ENCODE peak calls at places on chromosome 11, in four cellular contexts. One of them, this sample, is unnamed.

GRCh38 chr11:116177521-116178220 is 595.1 kb downstream of the BUD13 start:
- DNase-seq in AG04449: no peak
- DNase-seq in endodermal cell: peak
- DNase-seq in A549: no peak
- DNase-seq in this sample: no peak

GRCh38 chr11:102144357-102145342 is 34.4 kb downstream of the YAP1 start:
- DNase-seq in AG04449: no peak
- DNase-seq in endodermal cell: no peak
- DNase-seq in A549: no peak
- DNase-seq in this sample: no peak

GRCh38 chr11:398826-399225 is 4.8 kb downstream of the PKP3 start:
- DNase-seq in AG04449: no peak
- DNase-seq in endodermal cell: no peak
- DNase-seq in A549: peak
- DNase-seq in this sample: no peak

GRCh38 chr11:236774-237767 is at the start of gene PSMD13:
- DNase-seq in AG04449: no peak
- DNase-seq in endodermal cell: peak
- DNase-seq in A549: peak
- DNase-seq in this sample: peak

GRCh38 chr11:69538840-69539239 is 57.4 kb downstream of the LINC01488 start:
- DNase-seq in AG04449: no peak
- DNase-seq in endodermal cell: no peak
- DNase-seq in A549: no peak
- DNase-seq in this sample: no peak

GRCh38 chr11:110377451-110377850 is 52.3 kb upstream of the FDX1 start:
- DNase-seq in AG04449: no peak
- DNase-seq in endodermal cell: no peak
- DNase-seq in A549: no peak
- DNase-seq in this sample: no peak

GRCh38 chr11:35112056-35112845 is 26.7 kb upstream of the CD44 start:
- DNase-seq in AG04449: no peak
- DNase-seq in endodermal cell: no peak
- DNase-seq in A549: no peak
- DNase-seq in this sample: no peak

GRCh38 chr11:65916391-65916790 is 2.5 kb downstream of the C11orf68 start:
- DNase-seq in AG04449: no peak
- DNase-seq in endodermal cell: peak
- DNase-seq in A549: no peak
- DNase-seq in this sample: no peak

GRCh38 chr11:8323161-8323935 is 59.7 kb upstream of the LMO1 start:
- DNase-seq in AG04449: no peak
- DNase-seq in endodermal cell: no peak
- DNase-seq in A549: no peak
- DNase-seq in this sample: no peak

GRCh38 chr11:75325713-75326438 is 25.6 kb downstream of the ARRB1 start:
- DNase-seq in AG04449: peak
- DNase-seq in endodermal cell: no peak
- DNase-seq in A549: peak
- DNase-seq in this sample: no peak

GRCh38 chr11:83477772-83478171 is 191.6 kb upstream of the CCDC90B start:
- DNase-seq in AG04449: no peak
- DNase-seq in endodermal cell: no peak
- DNase-seq in A549: no peak
- DNase-seq in this sample: no peak

GRCh38 chr11:10856689-10857603 is 907 bp downstream of the ZBED5 start:
- DNase-seq in AG04449: no peak
- DNase-seq in endodermal cell: peak
- DNase-seq in A549: peak
- DNase-seq in this sample: no peak

GRCh38 chr11:120214581-120214980 is 3.7 kb downstream of the OAF start:
- DNase-seq in AG04449: no peak
- DNase-seq in endodermal cell: no peak
- DNase-seq in A549: no peak
- DNase-seq in this sample: no peak

GRCh38 chr11:11215944-11216343 is 137.1 kb downstream of the CSNK2A3 start:
- DNase-seq in AG04449: no peak
- DNase-seq in endodermal cell: peak
- DNase-seq in A549: no peak
- DNase-seq in this sample: no peak

GRCh38 chr11:74932797-74933196 is 16.1 kb downstream of the XRRA1 start:
- DNase-seq in AG04449: no peak
- DNase-seq in endodermal cell: no peak
- DNase-seq in A549: no peak
- DNase-seq in this sample: no peak

GRCh38 chr11:35029979-35030378 is 109.0 kb upstream of the CD44 start:
- DNase-seq in AG04449: no peak
- DNase-seq in endodermal cell: no peak
- DNase-seq in A549: peak
- DNase-seq in this sample: no peak

GRCh38 chr11:108587109-108587508 is 6.5 kb downstream of the EXPH5 start:
- DNase-seq in AG04449: no peak
- DNase-seq in endodermal cell: no peak
- DNase-seq in A549: no peak
- DNase-seq in this sample: no peak

GRCh38 chr11:117953029-117953671 is 23.9 kb upstream of the TMPRSS13 start:
- DNase-seq in AG04449: no peak
- DNase-seq in endodermal cell: peak
- DNase-seq in A549: no peak
- DNase-seq in this sample: no peak

GRCh38 chr11:57639321-57640067 is 10.2 kb downstream of the YPEL4 start:
- DNase-seq in AG04449: no peak
- DNase-seq in endodermal cell: peak
- DNase-seq in A549: peak
- DNase-seq in this sample: peak

GRCh38 chr11:70763606-70764005 is 365.3 kb downstream of the CTTN start:
- DNase-seq in AG04449: no peak
- DNase-seq in endodermal cell: no peak
- DNase-seq in A549: no peak
- DNase-seq in this sample: no peak

GRCh38 chr11:16184588-16184987 is 171.8 kb downstream of the SOX6 start:
- DNase-seq in AG04449: peak
- DNase-seq in endodermal cell: peak
- DNase-seq in A549: peak
- DNase-seq in this sample: no peak

GRCh38 chr11:7239877-7240276 is 11.8 kb upstream of the SYT9 start:
- DNase-seq in AG04449: no peak
- DNase-seq in endodermal cell: no peak
- DNase-seq in A549: no peak
- DNase-seq in this sample: no peak

GRCh38 chr11:23399995-23400394 is 539.7 kb upstream of the CCDC179 start:
- DNase-seq in AG04449: no peak
- DNase-seq in endodermal cell: no peak
- DNase-seq in A549: no peak
- DNase-seq in this sample: no peak

GRCh38 chr11:61297741-61298140 is 2.6 kb upstream of the VWCE start:
- DNase-seq in AG04449: peak
- DNase-seq in endodermal cell: no peak
- DNase-seq in A549: no peak
- DNase-seq in this sample: no peak

GRCh38 chr11:80937831-80938230 is 1497.0 kb upstream of the TENM4 start:
- DNase-seq in AG04449: no peak
- DNase-seq in endodermal cell: no peak
- DNase-seq in A549: no peak
- DNase-seq in this sample: no peak

GRCh38 chr11:42066113-42066512 is 606.7 kb upstream of the LRRC4C start:
- DNase-seq in AG04449: no peak
- DNase-seq in endodermal cell: peak
- DNase-seq in A549: peak
- DNase-seq in this sample: no peak

GRCh38 chr11:32529994-32530588 is 53.5 kb upstream of the EIF3M start:
- DNase-seq in AG04449: no peak
- DNase-seq in endodermal cell: no peak
- DNase-seq in A549: no peak
- DNase-seq in this sample: no peak

GRCh38 chr11:129279326-129280026 is 87.4 kb upstream of the ARHGAP32 start:
- DNase-seq in AG04449: no peak
- DNase-seq in endodermal cell: peak
- DNase-seq in A549: peak
- DNase-seq in this sample: peak

GRCh38 chr11:62001450-62002178 is 34.2 kb upstream of the FTH1 start:
- DNase-seq in AG04449: no peak
- DNase-seq in endodermal cell: no peak
- DNase-seq in A549: peak
- DNase-seq in this sample: no peak

GRCh38 chr11:35260342-35260985 is 121.5 kb downstream of the CD44 start:
- DNase-seq in AG04449: peak
- DNase-seq in endodermal cell: no peak
- DNase-seq in A549: peak
- DNase-seq in this sample: no peak

GRCh38 chr11:10886652-10887250 is 28.9 kb upstream of the ZBED5 start:
- DNase-seq in AG04449: no peak
- DNase-seq in endodermal cell: no peak
- DNase-seq in A549: no peak
- DNase-seq in this sample: no peak

GRCh38 chr11:94036096-94036495 is 14.9 kb downstream of the HEPHL1 start:
- DNase-seq in AG04449: no peak
- DNase-seq in endodermal cell: no peak
- DNase-seq in A549: no peak
- DNase-seq in this sample: no peak
- TF ChIP-seq CTCF in AG04449: no peak
- TF ChIP-seq CTCF in endodermal cell: no peak
- TF ChIP-seq CTCF in A549: no peak
- TF ChIP-seq CTCF in this sample: no peak

GRCh38 chr11:73333173-73333572 is 25.1 kb downstream of the ARHGEF17 start:
- DNase-seq in AG04449: no peak
- DNase-seq in endodermal cell: no peak
- DNase-seq in A549: no peak
- DNase-seq in this sample: no peak

GRCh38 chr11:73331138-73331916 is 23.3 kb downstream of the ARHGEF17 start:
- DNase-seq in AG04449: no peak
- DNase-seq in endodermal cell: peak
- DNase-seq in A549: no peak
- DNase-seq in this sample: peak

GRCh38 chr11:73333626-73334199 is 25.6 kb downstream of the ARHGEF17 start:
- DNase-seq in AG04449: no peak
- DNase-seq in endodermal cell: no peak
- DNase-seq in A549: no peak
- DNase-seq in this sample: no peak

GRCh38 chr11:73327812-73328364 is 19.8 kb downstream of the ARHGEF17 start:
- DNase-seq in AG04449: no peak
- DNase-seq in endodermal cell: no peak
- DNase-seq in A549: no peak
- DNase-seq in this sample: no peak

DNA sequence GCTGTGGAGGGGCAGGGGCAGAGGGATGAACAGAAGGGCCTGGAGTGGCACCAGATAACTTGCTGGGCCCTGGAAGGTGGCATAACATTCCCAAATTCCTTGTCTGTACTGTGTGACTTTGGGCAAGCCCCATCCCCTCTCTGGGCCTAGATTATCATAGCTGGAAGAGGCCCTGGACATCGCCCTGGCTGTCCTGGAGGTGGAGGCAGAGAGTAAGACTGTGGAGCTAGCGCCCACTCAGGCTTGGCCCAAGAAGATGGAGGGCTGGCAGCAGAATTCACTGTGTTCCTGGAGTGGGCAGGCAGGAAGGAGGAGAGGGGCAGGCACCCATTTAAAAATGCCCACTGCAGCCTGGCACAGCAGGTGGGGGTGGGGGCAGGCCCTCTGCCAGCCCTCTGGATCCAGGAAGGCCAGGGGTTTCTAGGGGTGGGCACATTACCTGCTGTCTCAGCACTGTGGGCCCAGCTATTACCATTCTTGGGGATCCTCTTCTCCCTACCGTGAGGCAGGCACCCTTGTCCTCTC is 22.6 kb downstream of the ARHGEF17 start:
- DNase-seq in AG04449: no peak
- DNase-seq in endodermal cell: peak
- DNase-seq in A549: peak
- DNase-seq in this sample: no peak
- TF ChIP-seq CTCF in AG04449: peak
- TF ChIP-seq CTCF in endodermal cell: peak
- TF ChIP-seq CTCF in A549: no peak
- TF ChIP-seq CTCF in this sample: peak

DNA sequence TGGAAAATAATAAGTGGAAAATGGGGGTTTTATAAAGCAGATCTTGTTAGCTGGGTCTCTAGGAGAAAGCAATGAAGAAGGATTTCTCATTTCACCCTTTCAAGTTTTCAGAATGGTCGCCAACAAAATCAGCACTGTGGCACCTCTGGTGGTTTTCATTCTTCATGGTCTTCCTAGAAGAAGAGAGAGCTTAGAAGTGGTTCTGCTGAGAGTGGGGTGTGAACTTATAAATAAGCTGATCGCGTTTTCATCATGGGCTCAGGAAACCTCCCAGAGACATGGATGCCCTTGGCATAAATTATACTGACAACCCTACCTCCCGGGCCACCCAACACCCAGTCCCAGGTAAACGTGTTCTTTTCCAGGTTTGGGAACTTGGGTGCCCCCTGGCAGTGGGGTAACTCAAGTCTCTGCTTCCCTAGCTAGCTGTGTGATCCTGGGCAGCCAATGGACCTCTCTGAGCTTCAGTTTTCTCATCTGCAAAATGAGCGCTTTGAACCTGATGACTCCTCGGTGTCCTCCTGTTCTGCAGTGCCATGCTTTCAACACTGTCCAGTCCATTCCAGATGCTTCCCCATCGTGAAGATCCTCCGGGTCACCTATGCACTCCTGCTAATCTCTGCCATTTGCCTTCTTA is 72.6 kb upstream of the GRAMD1B start:
- DNase-seq in AG04449: no peak
- DNase-seq in endodermal cell: no peak
- DNase-seq in A549: no peak
- DNase-seq in this sample: no peak
- TF ChIP-seq CTCF in AG04449: no peak
- TF ChIP-seq CTCF in endodermal cell: no peak
- TF ChIP-seq CTCF in A549: no peak
- TF ChIP-seq CTCF in this sample: no peak

DNA sequence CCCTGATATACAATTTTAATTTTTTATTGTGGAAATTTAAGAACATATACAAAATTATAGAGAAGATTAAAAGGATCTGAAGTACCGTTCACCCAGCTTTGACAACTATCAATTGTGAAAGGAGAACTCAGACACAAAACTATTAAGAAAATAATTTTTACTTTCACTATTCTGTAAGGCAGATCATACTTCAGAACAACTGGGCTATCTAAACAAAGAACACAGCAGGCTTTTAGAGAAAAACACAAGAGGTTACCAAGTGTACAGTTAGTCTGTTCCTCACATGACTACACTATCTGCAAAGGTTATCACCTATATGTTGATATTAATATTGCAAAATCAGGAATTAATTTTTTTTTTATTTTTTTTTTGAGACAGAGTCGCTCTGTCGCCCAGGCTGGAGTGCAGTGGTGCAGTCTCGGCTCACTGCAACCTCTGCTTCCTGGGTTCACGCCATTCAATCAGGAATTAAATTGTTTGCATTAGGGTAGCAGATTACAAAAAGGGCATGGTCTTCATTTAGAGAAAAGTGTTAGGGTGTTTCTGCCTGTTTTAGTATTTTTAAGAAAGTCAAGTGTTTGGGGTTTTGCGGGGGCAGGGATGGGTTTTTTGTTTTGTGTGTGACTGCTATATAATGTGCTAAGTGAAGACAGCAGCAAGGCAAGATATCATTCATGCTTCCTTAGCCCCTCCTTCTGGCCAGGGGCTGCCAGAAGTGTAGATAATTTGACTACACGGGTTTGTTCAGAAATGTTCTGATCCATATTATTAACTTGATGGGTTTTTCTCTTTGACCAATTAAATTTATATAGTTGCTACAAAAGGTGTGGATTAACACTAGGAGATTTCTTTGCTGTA is 27.6 kb upstream of the SIK2 start:
- DNase-seq in AG04449: no peak
- DNase-seq in endodermal cell: no peak
- DNase-seq in A549: no peak
- DNase-seq in this sample: no peak
- TF ChIP-seq CTCF in AG04449: no peak
- TF ChIP-seq CTCF in endodermal cell: peak
- TF ChIP-seq CTCF in A549: no peak
- TF ChIP-seq CTCF in this sample: no peak

This sample was measured in progenitor cell of endocrine pancreas.